ENCODE peak calls at places on chromosomes 12 and 14, in nine cellular contexts. W, G, Q, Z, J, L, H, V and Y are unnamed samples.

GRCh38 chr12:127984386-127985055 is 282.4 kb upstream of the TMEM132C start:
- DNase-seq in W (no peak), V (no peak), L (no peak), H (no peak), Z (no peak), J (no peak), Q (no peak), G (no peak), Y (no peak)

GRCh38 chr12:12198124-12198523 is 68.7 kb downstream of the LRP6 start:
- DNase-seq in L (no peak), H (no peak), G (no peak), Z (no peak), Q (no peak), V (no peak), J (no peak), W (no peak), Y (no peak)

GRCh38 chr12:34286934-34287333 is 264.6 kb downstream of the ALG10 start:
- DNase-seq in L (no peak), H (no peak), Q (no peak), Z (no peak), G (no peak), W (no peak), J (no peak), V (no peak), Y (no peak)

GRCh38 chr12:14828896-14829295 is 14.4 kb downstream of the ART4 start:
- DNase-seq in W (no peak), Q (peak), V (no peak), L (no peak), H (no peak), Z (no peak), J (no peak), G (no peak), Y (no peak)

GRCh38 chr14:35401853-35402252 is 2.7 kb downstream of the NFKBIA start:
- DNase-seq in Z (no peak), W (no peak), G (no peak), J (no peak), L (no peak), H (no peak), V (no peak), Q (no peak), Y (no peak)

GRCh38 chr12:125187780-125188741 is 122.8 kb downstream of the AACS start:
- DNase-seq in W (no peak), Q (no peak), V (peak), L (no peak), G (no peak), J (no peak), Z (no peak), H (no peak), Y (no peak)

GRCh38 chr12:24421759-24422158 is 472.3 kb upstream of the SOX5 start:
- DNase-seq in W (no peak), Q (no peak), H (no peak), J (no peak), G (no peak), V (no peak), L (no peak), Z (no peak), Y (no peak)

GRCh38 chr14:95815226-95815690 is 61.4 kb upstream of the TUNAR start:
- DNase-seq in H (no peak), G (no peak), Z (no peak), L (no peak), V (no peak), W (no peak), J (peak), Q (no peak), Y (no peak)

GRCh38 chr12:24424376-24424775 is 474.9 kb upstream of the SOX5 start:
- DNase-seq in Q (no peak), V (no peak), L (no peak), Z (no peak), W (no peak), G (no peak), J (no peak), H (no peak), Y (no peak)